ENCODE peak calls at places on chromosomes 7 and 10, in ten cellular contexts. One of them, this sample, is unnamed.

GRCh38 chr10:49090696-49091338 is 24.5 kb downstream of the VSTM4 start:
- DNase-seq in keratinocyte: no peak
- DNase-seq in SJSA1: no peak
- DNase-seq in BE2C: no peak
- DNase-seq in mammary epithelial cell: no peak
- DNase-seq in tibial artery: no peak
- DNase-seq in OCI-LY7: no peak
- DNase-seq in naive thymus-derived CD4-positive, alpha-beta T cell: no peak
- DNase-seq in mesenchymal stem cell: no peak
- DNase-seq in NT2/D1: no peak
- DNase-seq in this sample: no peak

GRCh38 chr7:22980422-22980821 is 33.5 kb downstream of the HYCC1 start:
- DNase-seq in keratinocyte: peak; percentile 36
- DNase-seq in SJSA1: peak; percentile 23
- DNase-seq in BE2C: no peak
- DNase-seq in mammary epithelial cell: peak; percentile 73
- DNase-seq in tibial artery: no peak
- DNase-seq in OCI-LY7: no peak
- DNase-seq in naive thymus-derived CD4-positive, alpha-beta T cell: no peak
- DNase-seq in mesenchymal stem cell: peak; percentile 84
- DNase-seq in NT2/D1: no peak
- DNase-seq in this sample: no peak

GRCh38 chr10:71708301-71708703 is 11.3 kb downstream of the C10orf105 start:
- DNase-seq in keratinocyte: no peak
- DNase-seq in SJSA1: peak; percentile 26
- DNase-seq in BE2C: peak; percentile 76
- DNase-seq in mammary epithelial cell: no peak
- DNase-seq in tibial artery: no peak
- DNase-seq in OCI-LY7: peak; percentile 73
- DNase-seq in naive thymus-derived CD4-positive, alpha-beta T cell: peak; percentile 75
- DNase-seq in mesenchymal stem cell: peak; percentile 11
- DNase-seq in NT2/D1: peak; percentile 61
- DNase-seq in this sample: no peak

GRCh38 chr10:48945441-48946143 is 6.0 kb upstream of the LRRC18 start:
- DNase-seq in keratinocyte: no peak
- DNase-seq in SJSA1: no peak
- DNase-seq in BE2C: no peak
- DNase-seq in mammary epithelial cell: no peak
- DNase-seq in tibial artery: no peak
- DNase-seq in OCI-LY7: no peak
- DNase-seq in naive thymus-derived CD4-positive, alpha-beta T cell: no peak
- DNase-seq in mesenchymal stem cell: no peak
- DNase-seq in NT2/D1: no peak
- DNase-seq in this sample: no peak

GRCh38 chr10:69375307-69376151 is 41.2 kb downstream of the TACR2 start:
- DNase-seq in keratinocyte: no peak
- DNase-seq in SJSA1: peak; percentile 46
- DNase-seq in BE2C: no peak
- DNase-seq in mammary epithelial cell: peak; percentile 75
- DNase-seq in tibial artery: no peak
- DNase-seq in OCI-LY7: no peak
- DNase-seq in naive thymus-derived CD4-positive, alpha-beta T cell: no peak
- DNase-seq in mesenchymal stem cell: no peak
- DNase-seq in NT2/D1: peak; percentile 49
- DNase-seq in this sample: no peak

GRCh38 chr7:113071465-113071864 is 15.2 kb downstream of the GPR85 start:
- DNase-seq in keratinocyte: no peak
- DNase-seq in SJSA1: no peak
- DNase-seq in BE2C: no peak
- DNase-seq in mammary epithelial cell: peak; percentile 14
- DNase-seq in tibial artery: peak; percentile 30
- DNase-seq in OCI-LY7: peak; percentile 2
- DNase-seq in naive thymus-derived CD4-positive, alpha-beta T cell: no peak
- DNase-seq in mesenchymal stem cell: no peak
- DNase-seq in NT2/D1: no peak
- DNase-seq in this sample: no peak

GRCh38 chr10:115355162-115355760 is 262.1 kb downstream of the ATRNL1 start:
- DNase-seq in keratinocyte: peak; percentile 11
- DNase-seq in SJSA1: peak; percentile 20
- DNase-seq in BE2C: peak; percentile 48
- DNase-seq in mammary epithelial cell: peak; percentile 50
- DNase-seq in tibial artery: no peak
- DNase-seq in OCI-LY7: peak; percentile 65
- DNase-seq in naive thymus-derived CD4-positive, alpha-beta T cell: no peak
- DNase-seq in mesenchymal stem cell: peak; percentile 66
- DNase-seq in NT2/D1: peak; percentile 61
- DNase-seq in this sample: no peak

GRCh38 chr10:102669206-102670064 is 25.2 kb downstream of the TRIM8 start:
- DNase-seq in keratinocyte: no peak
- DNase-seq in SJSA1: peak; percentile 64
- DNase-seq in BE2C: peak; percentile 51
- DNase-seq in mammary epithelial cell: peak; percentile 47
- DNase-seq in tibial artery: no peak
- DNase-seq in OCI-LY7: peak; percentile 35
- DNase-seq in naive thymus-derived CD4-positive, alpha-beta T cell: no peak
- DNase-seq in mesenchymal stem cell: peak; percentile 72
- DNase-seq in NT2/D1: no peak
- DNase-seq in this sample: no peak

GRCh38 chr7:156667110-156667436 is 26.5 kb downstream of the RNF32 start:
- DNase-seq in keratinocyte: no peak
- DNase-seq in SJSA1: no peak
- DNase-seq in BE2C: no peak
- DNase-seq in mammary epithelial cell: no peak
- DNase-seq in tibial artery: no peak
- DNase-seq in OCI-LY7: no peak
- DNase-seq in naive thymus-derived CD4-positive, alpha-beta T cell: no peak
- DNase-seq in mesenchymal stem cell: no peak
- DNase-seq in NT2/D1: no peak
- DNase-seq in this sample: no peak

GRCh38 chr10:99328579-99329237 is 448 bp upstream of the CNNM1 start:
- DNase-seq in keratinocyte: no peak
- DNase-seq in SJSA1: no peak
- DNase-seq in BE2C: no peak
- DNase-seq in mammary epithelial cell: peak; percentile 11
- DNase-seq in tibial artery: no peak
- DNase-seq in OCI-LY7: no peak
- DNase-seq in naive thymus-derived CD4-positive, alpha-beta T cell: no peak
- DNase-seq in mesenchymal stem cell: no peak
- DNase-seq in NT2/D1: no peak
- DNase-seq in this sample: no peak

GRCh38 chr7:38232475-38233366 is 40.7 kb downstream of the TARP start:
- DNase-seq in keratinocyte: no peak
- DNase-seq in SJSA1: peak; percentile 84
- DNase-seq in BE2C: no peak
- DNase-seq in mammary epithelial cell: no peak
- DNase-seq in tibial artery: no peak
- DNase-seq in OCI-LY7: no peak
- DNase-seq in naive thymus-derived CD4-positive, alpha-beta T cell: peak; percentile 16
- DNase-seq in mesenchymal stem cell: peak; percentile 20
- DNase-seq in NT2/D1: no peak
- DNase-seq in this sample: peak; percentile 79

GRCh38 chr7:75915416-75916156 is 631 bp downstream of the POR start:
- DNase-seq in keratinocyte: no peak
- DNase-seq in SJSA1: peak; percentile 45
- DNase-seq in BE2C: no peak
- DNase-seq in mammary epithelial cell: no peak
- DNase-seq in tibial artery: peak; percentile 31
- DNase-seq in OCI-LY7: peak; percentile 30
- DNase-seq in naive thymus-derived CD4-positive, alpha-beta T cell: peak; percentile 40
- DNase-seq in mesenchymal stem cell: peak; percentile 51
- DNase-seq in NT2/D1: no peak
- DNase-seq in this sample: no peak

GRCh38 chr10:75356484-75356883 is 45.1 kb downstream of the ZNF503 start:
- DNase-seq in keratinocyte: no peak
- DNase-seq in SJSA1: no peak
- DNase-seq in BE2C: no peak
- DNase-seq in mammary epithelial cell: no peak
- DNase-seq in tibial artery: no peak
- DNase-seq in OCI-LY7: no peak
- DNase-seq in naive thymus-derived CD4-positive, alpha-beta T cell: no peak
- DNase-seq in mesenchymal stem cell: no peak
- DNase-seq in NT2/D1: no peak
- DNase-seq in this sample: no peak

GRCh38 chr7:15452670-15453069 is 109.1 kb downstream of the AGMO start:
- DNase-seq in keratinocyte: no peak
- DNase-seq in SJSA1: no peak
- DNase-seq in BE2C: no peak
- DNase-seq in mammary epithelial cell: no peak
- DNase-seq in tibial artery: no peak
- DNase-seq in OCI-LY7: no peak
- DNase-seq in naive thymus-derived CD4-positive, alpha-beta T cell: no peak
- DNase-seq in mesenchymal stem cell: no peak
- DNase-seq in NT2/D1: no peak
- DNase-seq in this sample: no peak

GRCh38 chr10:116742367-116743265 is at the start of gene HSPA12A:
- DNase-seq in keratinocyte: no peak
- DNase-seq in SJSA1: peak; percentile 82
- DNase-seq in BE2C: peak; percentile 72
- DNase-seq in mammary epithelial cell: peak; percentile 76
- DNase-seq in tibial artery: peak; percentile 81
- DNase-seq in OCI-LY7: no peak
- DNase-seq in naive thymus-derived CD4-positive, alpha-beta T cell: no peak
- DNase-seq in mesenchymal stem cell: peak; percentile 81
- DNase-seq in NT2/D1: no peak
- DNase-seq in this sample: peak; percentile 36

GRCh38 chr7:87216701-87217508 is 2.6 kb downstream of the TMEM243 start:
- DNase-seq in keratinocyte: no peak
- DNase-seq in SJSA1: no peak
- DNase-seq in BE2C: no peak
- DNase-seq in mammary epithelial cell: no peak
- DNase-seq in tibial artery: no peak
- DNase-seq in OCI-LY7: peak; percentile 92
- DNase-seq in naive thymus-derived CD4-positive, alpha-beta T cell: peak; percentile 63
- DNase-seq in mesenchymal stem cell: no peak
- DNase-seq in NT2/D1: no peak
- DNase-seq in this sample: peak; percentile 70
- H3K4me1 ChIP-seq in keratinocyte: peaks cover 9% of the 10 kb centered on the region
- H3K4me1 ChIP-seq in SJSA1: peaks cover 63% of the 10 kb centered on the region
- H3K4me1 ChIP-seq in BE2C: no peaks in the 10 kb centered on the region
- H3K4me1 ChIP-seq in mammary epithelial cell: peaks cover 14% of the 10 kb centered on the region
- H3K4me1 ChIP-seq in tibial artery: peaks cover 38% of the 10 kb centered on the region
- H3K4me1 ChIP-seq in OCI-LY7: peaks cover 68% of the 10 kb centered on the region
- H3K4me1 ChIP-seq in naive thymus-derived CD4-positive, alpha-beta T cell: peaks cover 47% of the 10 kb centered on the region
- H3K4me1 ChIP-seq in mesenchymal stem cell: peaks cover 17% of the 10 kb centered on the region
- H3K4me1 ChIP-seq in NT2/D1: no peaks in the 10 kb centered on the region
- H3K4me1 ChIP-seq in this sample: peaks cover 72% of the 10 kb centered on the region

DNA sequence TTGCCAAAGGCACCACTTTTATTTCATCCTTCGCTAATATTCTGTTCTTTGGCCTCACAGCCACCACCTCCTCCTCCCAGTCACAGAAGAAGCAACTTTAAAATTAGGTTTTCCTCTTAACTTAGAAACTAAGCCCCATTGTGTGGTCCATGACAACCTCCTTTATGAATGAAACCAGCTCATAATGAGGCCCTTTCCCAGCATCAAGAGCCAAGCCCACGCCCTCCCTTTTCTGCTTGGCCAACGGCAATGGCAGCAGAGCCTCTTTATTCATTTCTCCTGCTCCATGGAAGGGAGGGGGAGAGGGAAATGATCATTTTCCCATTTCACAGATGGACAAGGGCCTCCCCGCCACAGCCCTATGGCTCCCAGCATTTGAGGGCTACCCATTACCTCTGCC is 475.3 kb downstream of the RPS24 start:
- DNase-seq in keratinocyte: no peak
- DNase-seq in SJSA1: no peak
- DNase-seq in BE2C: no peak
- DNase-seq in mammary epithelial cell: no peak
- DNase-seq in tibial artery: no peak
- DNase-seq in OCI-LY7: no peak
- DNase-seq in naive thymus-derived CD4-positive, alpha-beta T cell: no peak
- DNase-seq in mesenchymal stem cell: no peak
- DNase-seq in NT2/D1: no peak
- DNase-seq in this sample: no peak
- H3K4me1 ChIP-seq in keratinocyte: no peaks in the 10 kb centered on the region
- H3K4me1 ChIP-seq in SJSA1: peaks cover 15% of the 10 kb centered on the region
- H3K4me1 ChIP-seq in BE2C: no peaks in the 10 kb centered on the region
- H3K4me1 ChIP-seq in mammary epithelial cell: peaks cover 6% of the 10 kb centered on the region
- H3K4me1 ChIP-seq in tibial artery: peaks cover 53% of the 10 kb centered on the region
- H3K4me1 ChIP-seq in OCI-LY7: no peaks in the 10 kb centered on the region
- H3K4me1 ChIP-seq in naive thymus-derived CD4-positive, alpha-beta T cell: no peaks in the 10 kb centered on the region
- H3K4me1 ChIP-seq in mesenchymal stem cell: peaks cover 4% of the 10 kb centered on the region
- H3K4me1 ChIP-seq in NT2/D1: peaks cover 7% of the 10 kb centered on the region
- H3K4me1 ChIP-seq in this sample: no peaks in the 10 kb centered on the region

DNA sequence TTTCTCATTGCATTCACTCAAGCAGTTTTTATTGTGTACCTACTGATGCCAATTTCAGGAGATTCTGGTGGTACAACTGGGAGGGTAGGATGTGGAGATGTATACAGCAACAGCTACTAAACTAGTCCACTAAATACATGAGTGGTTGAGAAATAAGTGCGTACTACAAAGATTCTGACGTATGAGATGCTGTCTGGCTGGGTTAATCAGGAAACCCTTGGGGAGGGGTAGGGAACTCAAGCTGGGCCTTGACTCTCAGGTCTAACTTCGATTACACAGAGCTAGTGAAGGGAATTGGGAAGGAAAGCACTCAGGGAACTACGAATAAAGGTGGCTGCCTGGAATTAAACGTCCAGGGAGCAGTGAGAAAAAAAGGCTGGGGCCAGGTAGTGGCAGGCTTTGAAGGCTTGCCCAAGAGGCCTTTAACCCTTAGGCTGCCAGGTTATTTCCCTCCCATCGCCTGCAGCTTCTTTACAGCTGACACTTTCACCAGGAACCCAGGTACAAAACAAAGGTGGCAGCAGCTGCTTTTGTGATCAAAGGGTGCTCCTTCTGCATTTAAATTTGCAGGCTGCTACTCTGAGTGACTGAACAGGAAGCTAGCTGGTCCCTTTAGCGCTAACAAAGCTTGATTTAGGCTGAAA is 3.2 kb downstream of the MMS19 start:
- DNase-seq in keratinocyte: no peak
- DNase-seq in SJSA1: no peak
- DNase-seq in BE2C: no peak
- DNase-seq in mammary epithelial cell: no peak
- DNase-seq in tibial artery: no peak
- DNase-seq in OCI-LY7: peak; percentile 52
- DNase-seq in naive thymus-derived CD4-positive, alpha-beta T cell: peak; percentile 28
- DNase-seq in mesenchymal stem cell: peak; percentile 59
- DNase-seq in NT2/D1: no peak
- DNase-seq in this sample: peak; percentile 31
- H3K4me1 ChIP-seq in keratinocyte: peaks cover 21% of the 10 kb centered on the region
- H3K4me1 ChIP-seq in SJSA1: peaks cover 7% of the 10 kb centered on the region
- H3K4me1 ChIP-seq in BE2C: no peaks in the 10 kb centered on the region
- H3K4me1 ChIP-seq in mammary epithelial cell: peaks cover 23% of the 10 kb centered on the region
- H3K4me1 ChIP-seq in tibial artery: peaks cover 48% of the 10 kb centered on the region
- H3K4me1 ChIP-seq in OCI-LY7: peaks cover 58% of the 10 kb centered on the region
- H3K4me1 ChIP-seq in naive thymus-derived CD4-positive, alpha-beta T cell: peaks cover 52% of the 10 kb centered on the region
- H3K4me1 ChIP-seq in mesenchymal stem cell: peaks cover 24% of the 10 kb centered on the region
- H3K4me1 ChIP-seq in NT2/D1: peaks cover 2% of the 10 kb centered on the region
- H3K4me1 ChIP-seq in this sample: peaks cover 60% of the 10 kb centered on the region

GRCh38 chr7:142463401-142463850 is 205.6 kb upstream of the PRSS58 start:
- DNase-seq in keratinocyte: no peak
- DNase-seq in SJSA1: no peak
- DNase-seq in BE2C: no peak
- DNase-seq in mammary epithelial cell: no peak
- DNase-seq in tibial artery: no peak
- DNase-seq in OCI-LY7: no peak
- DNase-seq in naive thymus-derived CD4-positive, alpha-beta T cell: peak; percentile 36
- DNase-seq in mesenchymal stem cell: no peak
- DNase-seq in NT2/D1: no peak
- DNase-seq in this sample: peak; percentile 26
- H3K4me1 ChIP-seq in keratinocyte: peaks cover 22% of the 10 kb centered on the region
- H3K4me1 ChIP-seq in SJSA1: peaks cover 38% of the 10 kb centered on the region
- H3K4me1 ChIP-seq in BE2C: no peaks in the 10 kb centered on the region
- H3K4me1 ChIP-seq in mammary epithelial cell: peaks cover 19% of the 10 kb centered on the region
- H3K4me1 ChIP-seq in tibial artery: no peaks in the 10 kb centered on the region
- H3K4me1 ChIP-seq in OCI-LY7: peaks cover 5% of the 10 kb centered on the region
- H3K4me1 ChIP-seq in naive thymus-derived CD4-positive, alpha-beta T cell: peaks cover 48% of the 10 kb centered on the region
- H3K4me1 ChIP-seq in mesenchymal stem cell: peaks cover 2% of the 10 kb centered on the region
- H3K4me1 ChIP-seq in NT2/D1: no peaks in the 10 kb centered on the region
- H3K4me1 ChIP-seq in this sample: peaks cover 41% of the 10 kb centered on the region